ENCODE peak calls at places on chromosomes 13 and 19, in ten cellular contexts. F is neural progenitor cell; V is amygdala; G is substantia nigra; O is amniotic stem cell; T is fibroblast of the conjunctiva; B is kidney glomerular epithelial cell; N is activated gamma-delta T cell treated with anti-CD3 and anti-CD28 coated beads, Interleukin-2, amount 50 U/mL, for 16 hours; M is IMR-90; S is left colon. D is an unnamed sample.

GRCh38 chr19:43524922-43525835 is 1.8 kb downstream of the ETHE1 start:
- DNase-seq in F (peak), V (no peak), G (peak), O (no peak), T (no peak), B (peak), N (no peak), M (peak), S (peak), D (no peak)

GRCh38 chr13:30479154-30479553 is 13.4 kb upstream of the HMGB1 start:
- DNase-seq in F (no peak), V (no peak), G (no peak), O (no peak), T (no peak), B (no peak), N (no peak), M (no peak), S (no peak), D (no peak)

GRCh38 chr19:1008268-1009042 is 8.2 kb downstream of the GRIN3B start:
- DNase-seq in F (no peak), V (no peak), G (no peak), O (no peak), T (no peak), B (no peak), N (no peak), M (no peak), S (no peak), D (no peak)

GRCh38 chr13:110138009-110138699 is 168.8 kb downstream of the COL4A1 start:
- DNase-seq in F (peak), V (peak), G (no peak), O (peak), T (no peak), B (peak), N (peak), M (peak), S (peak), D (peak)

GRCh38 chr13:56906909-56907308 is 233.8 kb upstream of the PRR20A start:
- DNase-seq in F (no peak), V (no peak), G (no peak), O (no peak), T (no peak), B (no peak), N (no peak), M (no peak), S (no peak), D (no peak)

GRCh38 chr13:110916671-110917142 is 1.8 kb upstream of the ANKRD10 start:
- DNase-seq in F (no peak), V (no peak), G (no peak), O (peak), T (no peak), B (peak), N (no peak), M (peak), S (no peak), D (no peak)

GRCh38 chr19:29872224-29872731 is 60.5 kb downstream of the CCNE1 start:
- DNase-seq in F (peak), V (no peak), G (no peak), O (no peak), T (no peak), B (no peak), N (no peak), M (no peak), S (peak), D (no peak)

GRCh38 chr19:8592231-8593009 is 15.2 kb upstream of the MYO1F start:
- DNase-seq in F (peak), V (peak), G (peak), O (peak), T (peak), B (peak), N (peak), M (peak), S (peak), D (peak)

GRCh38 chr13:38686635-38687245 is at the start of gene FREM2:
- DNase-seq in F (peak), V (peak), G (no peak), O (no peak), T (no peak), B (peak), N (no peak), M (no peak), S (peak), D (peak)

GRCh38 chr13:113475280-113475679 is 15.2 kb downstream of the DCUN1D2 start:
- DNase-seq in F (no peak), V (no peak), G (no peak), O (no peak), T (no peak), B (no peak), N (no peak), M (no peak), S (no peak), D (no peak)

GRCh38 chr13:76939215-76939614 is 9.1 kb upstream of the ACOD1 start:
- DNase-seq in F (no peak), V (no peak), G (no peak), O (no peak), T (peak), B (peak), N (no peak), M (peak), S (no peak), D (no peak)

GRCh38 chr13:67107973-67108372 is 122.2 kb downstream of the PCDH9 start:
- DNase-seq in F (no peak), V (no peak), G (no peak), O (no peak), T (no peak), B (no peak), N (no peak), M (no peak), S (no peak), D (no peak)

GRCh38 chr13:73106513-73107214 is 47.9 kb downstream of the KLF5 start:
- DNase-seq in F (no peak), V (no peak), G (no peak), O (no peak), T (no peak), B (no peak), N (no peak), M (no peak), S (no peak), D (no peak)

GRCh38 chr19:13817615-13818371 is 22.6 kb downstream of the ZSWIM4 start:
- DNase-seq in F (peak), V (no peak), G (no peak), O (no peak), T (no peak), B (no peak), N (no peak), M (no peak), S (peak), D (no peak)

GRCh38 chr19:13441810-13442512 is 64.3 kb downstream of the CACNA1A start:
- DNase-seq in F (peak), V (no peak), G (peak), O (no peak), T (no peak), B (no peak), N (peak), M (peak), S (peak), D (no peak)

GRCh38 chr19:46733693-46734240 is 12.1 kb upstream of the FKRP start:
- DNase-seq in F (no peak), V (no peak), G (no peak), O (no peak), T (no peak), B (no peak), N (no peak), M (no peak), S (no peak), D (no peak)